ENCODE peak calls at places on chromosome 7, in eight cellular contexts. J is anterior cingulate cortex; H is small intestine; E is uterus; C is C1 segment of cervical spinal cord; Z is stimulated activated CD8-positive, alpha-beta memory T cell treated with anti-CD3 and anti-CD28 coated beads, Interleukin-15, amount 100 ng/mL, for 4 hours; A is NCI-H524; N is NCI-H460. P is an unnamed sample.

GRCh38 chr7:157620616-157621015 is 283.8 kb downstream of the DNAJB6 start:
- DNase-seq in N (no peak), J (no peak), E (no peak), C (no peak), A (no peak), Z (no peak), H (no peak), P (no peak)

GRCh38 chr7:66362136-66362535 is 157.0 kb downstream of the TPST1 start:
- DNase-seq in A (no peak), J (no peak), N (no peak), H (no peak), Z (no peak), E (no peak), C (no peak), P (no peak)

GRCh38 chr7:33044986-33045385 is 17.6 kb downstream of the NT5C3A start:
- DNase-seq in E (no peak), C (no peak), H (no peak), J (no peak), N (no peak), A (no peak), Z (no peak), P (no peak)

GRCh38 chr7:151954866-151955820 is 1.1 kb upstream of the GALNTL5 start:
- DNase-seq in J (no peak), Z (no peak), A (no peak), E (peak; percentile 79), N (no peak), H (no peak), C (no peak), P (no peak)

GRCh38 chr7:38153515-38153914 is 24.5 kb upstream of the STARD3NL start:
- DNase-seq in A (no peak), J (no peak), H (no peak), N (no peak), Z (no peak), C (no peak), E (no peak), P (no peak)

GRCh38 chr7:126574276-126574675 is 678.5 kb downstream of the GRM8 start:
- DNase-seq in Z (no peak), E (no peak), H (no peak), J (no peak), N (no peak), C (no peak), A (no peak), P (no peak)

GRCh38 chr7:71184136-71184535 is 52.2 kb downstream of the GALNT17 start:
- DNase-seq in E (no peak), Z (no peak), J (no peak), N (no peak), C (no peak), A (peak; percentile 39), H (no peak), P (no peak)

GRCh38 chr7:43693687-43694398 is 35.5 kb downstream of the COA1 start:
- DNase-seq in J (no peak), A (no peak), E (no peak), N (no peak), Z (no peak), H (peak; percentile 28), C (no peak), P (no peak)

GRCh38 chr7:42689626-42690025 is 222.2 kb downstream of the C7orf25 start:
- DNase-seq in E (no peak), A (no peak), Z (no peak), N (peak; percentile 12), H (no peak), J (no peak), C (no peak), P (no peak)

GRCh38 chr7:36862685-36863375 is 138.5 kb upstream of the AOAH start:
- DNase-seq in C (no peak), N (no peak), Z (no peak), J (no peak), H (no peak), E (no peak), A (no peak), P (no peak)